ENCODE peak calls at places on chromosomes 7 and 10, in five cellular contexts. B is neural progenitor cell, L is fibroblast of lung, I is GM23248, V is HCT116. W is an unnamed sample.

GRCh38 chr10:50554995-50555568 is 68.7 kb downstream of the SGMS1 start:
- DNase-seq in B (peak), L (peak), I (peak), V (no peak), W (no peak)

GRCh38 chr10:83122336-83122735 is 1017.0 kb upstream of the GHITM start:
- DNase-seq in B (no peak), L (peak), I (no peak), V (no peak), W (no peak)

GRCh38 chr7:106001196-106001595 is 38.1 kb downstream of the CDHR3 start:
- DNase-seq in B (no peak), L (no peak), I (no peak), V (no peak), W (no peak)

GRCh38 chr7:9498303-9498702 is 1064.9 kb downstream of the NXPH1 start:
- DNase-seq in B (no peak), L (no peak), I (no peak), V (no peak), W (no peak)

GRCh38 chr10:1403508-1404230 is 333.7 kb downstream of the ADARB2 start:
- DNase-seq in B (peak), L (no peak), I (no peak), V (no peak), W (no peak)

GRCh38 chr7:45229130-45229920 is 71.7 kb downstream of the RAMP3 start:
- DNase-seq in B (no peak), L (no peak), I (no peak), V (no peak), W (no peak)

GRCh38 chr7:106820321-106821217 is 44.5 kb upstream of the PIK3CG start:
- DNase-seq in B (no peak), L (peak), I (no peak), V (no peak), W (no peak)

GRCh38 chr7:27134392-27134791 is 3.8 kb upstream of the HOXA4 start:
- DNase-seq in B (no peak), L (peak), I (peak), V (no peak), W (no peak)

GRCh38 chr7:28988818-28989595 is 30.9 kb upstream of the TRIL start:
- DNase-seq in B (no peak), L (peak), I (peak), V (no peak), W (no peak)

GRCh38 chr7:123003539-123004126 is 8.1 kb upstream of the TAS2R16 start:
- DNase-seq in B (no peak), L (no peak), I (no peak), V (no peak), W (no peak)

GRCh38 chr7:66118603-66119002 is 4.0 kb downstream of the CRCP start:
- DNase-seq in B (no peak), L (no peak), I (no peak), V (no peak), W (no peak)

GRCh38 chr10:26430641-26431163 is 7.4 kb upstream of the APBB1IP start:
- DNase-seq in B (no peak), L (no peak), I (peak), V (no peak), W (no peak)

GRCh38 chr7:122846591-122846990 is 39.7 kb downstream of the CADPS2 start:
- DNase-seq in B (no peak), L (no peak), I (no peak), V (no peak), W (peak)

GRCh38 chr10:99534456-99534938 is 1.8 kb downstream of the NKX2-3 start:
- DNase-seq in B (no peak), L (no peak), I (no peak), V (no peak), W (no peak)
- TF ChIP-seq EZH2 in B (peak), L (peak), I (peak), V (no peak), W (no peak)

GRCh38 chr10:5942471-5942870 is 34.9 kb downstream of the IL15RA start:
- DNase-seq in B (no peak), L (no peak), I (no peak), V (no peak), W (no peak)
- H3K9ac ChIP-seq in B (no peak), L (no peak), I (no peak), V (no peak), W (no peak)

GRCh38 chr10:97497572-97498075 is 598 bp downstream of the MMS19 start:
- DNase-seq in B (peak), L (peak), I (peak), V (peak), W (no peak)

GRCh38 chr10:97498076-97498840 is at the start of gene MMS19:
- DNase-seq in B (peak), L (peak), I (peak), V (peak), W (peak)

GRCh38 chr10:97500297-97500575 is 1.5 kb downstream of the UBTD1 start:
- DNase-seq in B (no peak), L (no peak), I (no peak), V (no peak), W (no peak)

GRCh38 chr10:97499561-97500296 is 1.0 kb downstream of the UBTD1 start:
- DNase-seq in B (peak), L (peak), I (peak), V (no peak), W (no peak)

GRCh38 chr10:97498841-97499560 is at the start of gene UBTD1:
- DNase-seq in B (peak), L (peak), I (peak), V (no peak), W (no peak)
- TF ChIP-seq EZH2 in B (no peak), L (no peak), I (no peak), V (no peak), W (no peak)

GRCh38 chr7:37342665-37343471 is 105.8 kb downstream of the ELMO1 start:
- DNase-seq in B (no peak), L (no peak), I (no peak), V (no peak), W (no peak)
- H3K9ac ChIP-seq in B (no peak), L (no peak), I (no peak), V (no peak), W (no peak)

GRCh38 chr10:6202098-6202683 is 541 bp upstream of the PFKFB3 start:
- DNase-seq in B (peak), L (no peak), I (no peak), V (no peak), W (no peak)
- TF ChIP-seq EZH2 in B (no peak), L (no peak), I (no peak), V (no peak), W (no peak)

DNA sequence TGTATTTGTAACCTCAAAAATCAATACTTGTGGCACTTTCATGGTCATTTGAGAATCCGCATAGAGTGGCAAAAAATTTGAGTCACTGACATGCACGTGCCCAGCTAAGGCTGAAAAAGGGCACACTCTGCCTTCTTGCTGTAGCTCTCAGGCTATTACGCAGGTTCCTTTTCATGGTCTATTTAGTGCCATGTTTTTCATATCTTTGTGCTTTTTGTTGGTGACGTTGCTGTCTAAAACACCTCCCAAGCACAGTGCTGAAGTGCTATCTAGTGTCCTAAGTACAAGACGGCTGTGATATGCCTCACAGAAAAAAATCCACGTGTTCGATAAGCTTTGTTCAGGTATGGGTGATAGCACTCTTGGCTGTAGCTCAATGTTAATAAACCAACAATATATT is 50.9 kb downstream of the CREB3L2 start:
- DNase-seq in B (no peak), L (no peak), I (no peak), V (no peak), W (no peak)
- H3K9ac ChIP-seq in B (no peak), L (no peak), I (no peak), V (no peak), W (no peak)

W was measured in SK-N-MC.